ENCODE peak calls at places on chromosomes 16 and 17, in five cellular contexts. One of them, this sample, is unnamed.

GRCh38 chr17:36926226-36926625 is 11.0 kb upstream of the LHX1 start:
- DNase-seq in stomach: no peak
- DNase-seq in AG04450: no peak
- DNase-seq in neural progenitor cell: no peak
- DNase-seq in B cell: no peak
- DNase-seq in this sample: no peak

GRCh38 chr17:19726615-19727376 is 10.4 kb upstream of the SLC47A2 start:
- DNase-seq in AG04450: no peak
- DNase-seq in B cell: no peak
- DNase-seq in stomach: no peak
- DNase-seq in neural progenitor cell: no peak
- DNase-seq in this sample: no peak

GRCh38 chr17:20095366-20096080 is 86.4 kb downstream of the SPECC1 start:
- DNase-seq in B cell: no peak
- DNase-seq in stomach: peak; percentile 57
- DNase-seq in neural progenitor cell: peak; percentile 83
- DNase-seq in AG04450: no peak
- DNase-seq in this sample: no peak

GRCh38 chr16:66212426-66212825 is 154.1 kb upstream of the CDH5 start:
- DNase-seq in neural progenitor cell: no peak
- DNase-seq in AG04450: no peak
- DNase-seq in stomach: no peak
- DNase-seq in B cell: no peak
- DNase-seq in this sample: no peak

GRCh38 chr16:12833939-12834338 is 30.3 kb upstream of the CPPED1 start:
- DNase-seq in AG04450: no peak
- DNase-seq in B cell: no peak
- DNase-seq in stomach: no peak
- DNase-seq in neural progenitor cell: peak; percentile 16
- DNase-seq in this sample: no peak

GRCh38 chr17:79938696-79939435 is 96.8 kb downstream of the TBC1D16 start:
- DNase-seq in B cell: no peak
- DNase-seq in stomach: no peak
- DNase-seq in neural progenitor cell: no peak
- DNase-seq in AG04450: no peak
- DNase-seq in this sample: no peak

GRCh38 chr16:12416136-12416787 is 387.4 kb downstream of the CPPED1 start:
- DNase-seq in AG04450: no peak
- DNase-seq in stomach: no peak
- DNase-seq in neural progenitor cell: no peak
- DNase-seq in B cell: no peak
- DNase-seq in this sample: no peak

GRCh38 chr16:19605701-19606100 is 50.2 kb downstream of the VPS35L start:
- DNase-seq in AG04450: no peak
- DNase-seq in B cell: no peak
- DNase-seq in neural progenitor cell: no peak
- DNase-seq in stomach: no peak
- DNase-seq in this sample: no peak

GRCh38 chr17:36515837-36516236 is 18.8 kb downstream of the MYO19 start:
- DNase-seq in neural progenitor cell: no peak
- DNase-seq in B cell: no peak
- DNase-seq in AG04450: no peak
- DNase-seq in stomach: no peak
- DNase-seq in this sample: no peak

GRCh38 chr17:65749479-65749878 is 188.0 kb upstream of the AXIN2 start:
- DNase-seq in B cell: no peak
- DNase-seq in stomach: no peak
- DNase-seq in AG04450: no peak
- DNase-seq in neural progenitor cell: no peak
- DNase-seq in this sample: no peak

GRCh38 chr16:89721644-89722391 is 481 bp downstream of the ZNF276 start:
- DNase-seq in B cell: peak; percentile 89
- DNase-seq in stomach: peak; percentile 70
- DNase-seq in neural progenitor cell: peak; percentile 62
- DNase-seq in AG04450: no peak
- DNase-seq in this sample: no peak

DNA sequence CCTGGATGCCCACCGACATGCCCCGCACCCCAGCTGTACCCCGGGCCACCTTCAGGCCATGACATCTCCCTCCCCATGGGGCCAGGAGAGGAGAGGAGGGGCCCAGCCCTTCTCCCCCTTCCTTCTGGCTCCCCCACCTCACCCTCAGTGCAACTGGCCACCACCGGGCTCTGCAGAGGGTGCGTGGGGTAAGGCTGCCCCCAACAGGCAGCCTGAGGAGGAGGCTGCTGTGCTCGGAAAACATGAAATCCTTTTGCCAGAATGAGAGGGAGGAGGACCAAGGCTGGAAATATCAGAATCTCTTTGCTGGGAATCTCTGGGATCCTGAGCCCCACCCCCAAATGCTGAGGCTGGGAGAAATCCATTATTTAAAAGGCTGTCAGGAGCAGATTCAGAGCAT is 68.4 kb downstream of the CCT6B start:
- DNase-seq in stomach: no peak
- DNase-seq in B cell: no peak
- DNase-seq in AG04450: no peak
- DNase-seq in neural progenitor cell: peak; percentile 78
- DNase-seq in this sample: no peak
- TF ChIP-seq CTCF in stomach: no peak
- TF ChIP-seq CTCF in B cell: no peak
- TF ChIP-seq CTCF in AG04450: peak; percentile 21
- TF ChIP-seq CTCF in neural progenitor cell: peak; percentile 93
- TF ChIP-seq CTCF in this sample: peak; percentile 85

GRCh38 chr16:50501251-50501650 is 46.9 kb upstream of the NKD1 start:
- DNase-seq in B cell: no peak
- DNase-seq in stomach: no peak
- DNase-seq in neural progenitor cell: no peak
- DNase-seq in AG04450: no peak
- DNase-seq in this sample: no peak

GRCh38 chr16:50500171-50500874 is 47.9 kb upstream of the NKD1 start:
- DNase-seq in AG04450: no peak
- DNase-seq in neural progenitor cell: no peak
- DNase-seq in B cell: no peak
- DNase-seq in stomach: no peak
- DNase-seq in this sample: no peak

GRCh38 chr16:50502616-50503000 is 45.6 kb upstream of the NKD1 start:
- DNase-seq in stomach: no peak
- DNase-seq in B cell: no peak
- DNase-seq in AG04450: no peak
- DNase-seq in neural progenitor cell: no peak
- DNase-seq in this sample: no peak

GRCh38 chr16:50499254-50499653 is 48.9 kb upstream of the NKD1 start:
- DNase-seq in B cell: no peak
- DNase-seq in stomach: no peak
- DNase-seq in neural progenitor cell: no peak
- DNase-seq in AG04450: no peak
- DNase-seq in this sample: no peak

DNA sequence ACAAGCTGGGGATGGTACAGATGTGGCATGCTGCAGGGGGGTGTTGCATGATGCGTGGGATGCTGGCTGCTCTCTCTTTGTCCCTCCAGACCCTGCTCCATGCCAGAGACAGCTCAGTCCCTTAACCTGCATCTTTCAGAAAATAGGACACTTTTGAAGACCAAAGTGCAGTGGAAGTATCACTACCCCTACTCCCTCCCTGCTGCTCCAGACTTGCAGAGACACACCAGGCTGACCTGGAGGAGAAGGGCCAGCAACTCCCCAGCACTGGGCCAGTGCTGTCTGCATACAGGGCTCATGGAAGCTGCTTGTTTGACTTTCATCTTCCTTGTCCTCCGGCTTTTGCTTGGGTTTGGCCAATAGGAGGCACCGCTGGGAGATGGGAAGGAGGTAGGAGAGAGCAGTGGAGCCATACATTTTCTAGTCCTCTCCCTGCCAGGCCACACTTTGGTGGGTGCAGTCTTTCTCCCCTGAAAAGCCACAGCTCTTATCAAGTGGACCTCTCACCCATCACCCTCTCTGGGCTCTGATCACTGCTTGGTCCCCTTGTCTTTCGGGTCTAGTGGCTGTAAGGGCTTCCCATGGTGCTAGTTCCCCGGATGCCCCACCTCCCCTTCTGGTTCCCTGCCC is 46.1 kb upstream of the NKD1 start:
- DNase-seq in AG04450: no peak
- DNase-seq in B cell: no peak
- DNase-seq in stomach: no peak
- DNase-seq in neural progenitor cell: no peak
- DNase-seq in this sample: no peak
- TF ChIP-seq CTCF in AG04450: no peak
- TF ChIP-seq CTCF in B cell: no peak
- TF ChIP-seq CTCF in stomach: no peak
- TF ChIP-seq CTCF in neural progenitor cell: no peak
- TF ChIP-seq CTCF in this sample: no peak

GRCh38 chr16:13875614-13876284 is 44.2 kb upstream of the ERCC4 start:
- DNase-seq in AG04450: no peak
- DNase-seq in neural progenitor cell: no peak
- DNase-seq in B cell: no peak
- DNase-seq in stomach: no peak
- DNase-seq in this sample: no peak
- TF ChIP-seq CTCF in AG04450: no peak
- TF ChIP-seq CTCF in neural progenitor cell: no peak
- TF ChIP-seq CTCF in B cell: no peak
- TF ChIP-seq CTCF in stomach: no peak
- TF ChIP-seq CTCF in this sample: no peak

DNA sequence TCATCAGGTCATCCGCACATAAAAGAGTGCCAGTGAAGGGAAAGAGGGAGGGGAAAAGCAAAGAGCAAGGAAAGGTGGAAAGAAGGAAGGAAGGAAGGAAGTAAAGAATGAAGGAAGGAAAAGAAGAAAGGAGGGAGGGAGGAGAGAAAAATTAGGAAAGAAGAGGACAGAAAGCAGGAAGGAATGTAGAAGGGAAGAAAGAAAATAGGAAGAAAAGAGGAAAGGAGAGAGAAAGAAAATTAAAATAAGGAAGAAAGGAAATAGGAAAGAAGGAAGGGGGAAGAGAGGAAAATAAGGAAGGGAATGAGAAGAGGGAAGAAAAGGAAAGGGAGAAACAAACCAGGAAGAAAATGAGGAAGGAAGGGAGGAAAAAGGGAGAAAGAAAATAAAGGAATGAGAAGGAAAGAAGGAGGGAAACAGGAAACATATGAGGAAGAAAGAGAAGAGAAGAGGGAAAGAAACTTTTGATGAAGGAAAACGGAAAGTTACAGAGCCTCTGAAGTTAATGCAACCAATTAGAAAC is 212.6 kb downstream of the XYLT1 start:
- DNase-seq in AG04450: no peak
- DNase-seq in stomach: no peak
- DNase-seq in B cell: no peak
- DNase-seq in neural progenitor cell: no peak
- DNase-seq in this sample: no peak
- TF ChIP-seq CTCF in AG04450: no peak
- TF ChIP-seq CTCF in stomach: no peak
- TF ChIP-seq CTCF in B cell: no peak
- TF ChIP-seq CTCF in neural progenitor cell: no peak
- TF ChIP-seq CTCF in this sample: no peak

GRCh38 chr17:81371910-81372760 is 23.1 kb upstream of the BAHCC1 start:
- DNase-seq in stomach: no peak
- DNase-seq in AG04450: no peak
- DNase-seq in B cell: no peak
- DNase-seq in neural progenitor cell: peak; percentile 69
- DNase-seq in this sample: no peak
- TF ChIP-seq CTCF in stomach: no peak
- TF ChIP-seq CTCF in AG04450: peak; percentile 62
- TF ChIP-seq CTCF in B cell: no peak
- TF ChIP-seq CTCF in neural progenitor cell: peak; percentile 56
- TF ChIP-seq CTCF in this sample: peak; percentile 69

GRCh38 chr17:28849281-28849680 is 5.5 kb upstream of the ERAL1 start:
- DNase-seq in AG04450: no peak
- DNase-seq in stomach: no peak
- DNase-seq in neural progenitor cell: no peak
- DNase-seq in B cell: no peak
- DNase-seq in this sample: no peak
- TF ChIP-seq CTCF in AG04450: peak; percentile 7
- TF ChIP-seq CTCF in stomach: no peak
- TF ChIP-seq CTCF in neural progenitor cell: no peak
- TF ChIP-seq CTCF in B cell: no peak
- TF ChIP-seq CTCF in this sample: no peak

GRCh38 chr17:76149214-76149613 is 8.2 kb upstream of the FOXJ1 start:
- DNase-seq in stomach: no peak
- DNase-seq in AG04450: no peak
- DNase-seq in B cell: no peak
- DNase-seq in neural progenitor cell: no peak
- DNase-seq in this sample: no peak
- TF ChIP-seq CTCF in stomach: no peak
- TF ChIP-seq CTCF in AG04450: no peak
- TF ChIP-seq CTCF in B cell: no peak
- TF ChIP-seq CTCF in neural progenitor cell: no peak
- TF ChIP-seq CTCF in this sample: no peak

GRCh38 chr16:77869997-77870813 is 81.8 kb downstream of the VAT1L start:
- DNase-seq in B cell: no peak
- DNase-seq in neural progenitor cell: no peak
- DNase-seq in stomach: no peak
- DNase-seq in AG04450: no peak
- DNase-seq in this sample: peak; percentile 18
- TF ChIP-seq CTCF in B cell: no peak
- TF ChIP-seq CTCF in neural progenitor cell: no peak
- TF ChIP-seq CTCF in stomach: no peak
- TF ChIP-seq CTCF in AG04450: no peak
- TF ChIP-seq CTCF in this sample: no peak

DNA sequence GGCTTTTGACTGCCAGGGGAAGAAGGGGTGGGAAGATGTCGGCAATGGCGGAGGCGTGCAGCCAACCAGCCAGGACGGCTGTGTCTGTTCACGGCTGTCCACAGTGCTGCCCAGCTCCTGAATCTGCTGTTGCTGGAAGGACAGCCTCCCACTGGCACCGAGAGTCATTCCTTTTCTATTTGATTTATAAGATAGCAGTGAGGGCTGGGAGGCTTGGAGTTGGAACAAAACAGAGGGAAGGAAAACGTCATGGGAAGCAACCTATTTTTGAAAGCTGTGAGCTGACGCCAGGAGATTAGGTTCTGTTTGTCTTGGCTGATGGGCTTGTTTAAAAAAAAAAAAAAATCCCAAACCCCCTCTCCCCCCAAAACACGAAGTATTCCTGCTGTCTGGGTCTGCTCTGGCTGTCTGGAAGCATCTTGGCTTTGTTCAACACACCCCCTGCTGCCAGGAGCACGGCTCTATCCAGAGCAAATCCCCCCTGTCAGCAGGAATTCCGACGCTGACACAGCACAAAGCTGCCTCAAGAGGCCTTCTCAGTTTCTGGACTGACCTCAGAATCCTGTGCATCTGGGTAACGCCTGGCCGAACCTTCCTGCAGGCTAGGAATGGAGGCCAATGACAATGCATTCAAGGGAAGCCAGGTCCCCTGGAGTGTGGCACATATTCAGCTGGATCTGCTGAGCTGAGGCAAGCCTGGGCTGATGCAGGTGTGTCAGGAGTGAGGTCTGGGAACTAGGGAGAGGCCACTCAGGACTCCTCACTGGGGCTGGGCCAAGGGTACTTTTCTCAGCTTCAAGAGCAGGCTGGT is 41.0 kb upstream of the SREBF1 start:
- DNase-seq in stomach: peak; percentile 89
- DNase-seq in neural progenitor cell: peak; percentile 92
- DNase-seq in B cell: no peak
- DNase-seq in AG04450: peak; percentile 67
- DNase-seq in this sample: peak; percentile 96
- TF ChIP-seq CTCF in stomach: no peak
- TF ChIP-seq CTCF in neural progenitor cell: no peak
- TF ChIP-seq CTCF in B cell: no peak
- TF ChIP-seq CTCF in AG04450: peak; percentile 23
- TF ChIP-seq CTCF in this sample: no peak